ENCODE peak calls at places on chromosomes 11 and 22, in four cellular contexts. C is K562, X is WTC11, Q is GM12878. D is an unnamed sample.

GRCh38 chr11:20609727-20610707 is 10.6 kb downstream of the SLC6A5 start:
- DNase-seq in C (peak; percentile 85), X (peak; percentile 94), Q (no peak), D (peak; percentile 55)

GRCh38 chr11:111367411-111368284 is 11.4 kb downstream of the POU2AF1 start:
- DNase-seq in C (no peak), X (no peak), Q (peak; percentile 80), D (no peak)

GRCh38 chr11:64119748-64120147 is 46.2 kb downstream of the MACROD1 start:
- DNase-seq in C (no peak), X (no peak), Q (no peak), D (no peak)

GRCh38 chr11:83510530-83511449 is 224.6 kb upstream of the CCDC90B start:
- DNase-seq in C (no peak), X (no peak), Q (no peak), D (no peak)

GRCh38 chr22:49393526-49393925 is 434.1 kb downstream of the BRD1 start:
- DNase-seq in C (no peak), X (no peak), Q (no peak), D (no peak)

GRCh38 chr11:119316729-119317591 is at the start of gene MCAM:
- DNase-seq in C (peak; percentile 93), X (peak; percentile 48), Q (no peak), D (peak; percentile 41)

GRCh38 chr11:69518081-69518950 is 36.9 kb downstream of the LINC01488 start:
- DNase-seq in C (no peak), X (no peak), Q (no peak), D (no peak)

GRCh38 chr11:62957147-62957546 is 27.6 kb downstream of the SLC22A6 start:
- DNase-seq in C (no peak), X (no peak), Q (no peak), D (no peak)

GRCh38 chr22:17217179-17217578 is 2.1 kb downstream of the ADA2 start:
- DNase-seq in C (no peak), X (peak; percentile 36), Q (no peak), D (no peak)

GRCh38 chr11:61021661-61022212 is 50.3 kb downstream of the CD6 start:
- DNase-seq in C (peak; percentile 35), X (peak; percentile 83), Q (no peak), D (no peak)

GRCh38 chr11:44574620-44575287 is 9.3 kb downstream of the CD82 start:
- DNase-seq in C (no peak), X (no peak), Q (peak; percentile 66), D (no peak)

GRCh38 chr22:23200896-23201295 is 20.6 kb downstream of the BCR start:
- DNase-seq in C (no peak), X (no peak), Q (no peak), D (no peak)

GRCh38 chr11:131274233-131274632 is 96.2 kb upstream of the NTM start:
- DNase-seq in C (no peak), X (no peak), Q (no peak), D (no peak)

GRCh38 chr22:31075961-31076360 is 5.2 kb upstream of the SMTN start:
- DNase-seq in C (no peak), X (no peak), Q (no peak), D (no peak)

GRCh38 chr11:112797653-112798293 is 163.4 kb upstream of the NCAM1 start:
- DNase-seq in C (peak; percentile 69), X (peak; percentile 76), Q (no peak), D (peak; percentile 3)

GRCh38 chr22:38452373-38453064 is 2.5 kb downstream of the KCNJ4 start:
- DNase-seq in C (no peak), X (no peak), Q (no peak), D (no peak)

GRCh38 chr22:27692243-27692642 is 109.3 kb downstream of the MN1 start:
- DNase-seq in C (no peak), X (no peak), Q (no peak), D (no peak)

GRCh38 chr22:24189249-24190158 is 8.2 kb downstream of the SUSD2 start:
- DNase-seq in C (peak; percentile 68), X (peak; percentile 86), Q (no peak), D (peak; percentile 52)

GRCh38 chr22:30424471-30425326 is 869 bp upstream of the MTFP1 start:
- DNase-seq in C (no peak), X (no peak), Q (no peak), D (no peak)

GRCh38 chr11:23875407-23875950 is 621.4 kb upstream of the LUZP2 start:
- DNase-seq in C (no peak), X (no peak), Q (no peak), D (no peak)

GRCh38 chr22:46578251-46578823 is 40.9 kb upstream of the CELSR1 start:
- DNase-seq in C (no peak), X (no peak), Q (no peak), D (no peak)

GRCh38 chr11:21180194-21180593 is 510.8 kb downstream of the NELL1 start:
- DNase-seq in C (no peak), X (no peak), Q (no peak), D (no peak)

GRCh38 chr11:119727523-119728081 is 1.4 kb downstream of the NECTIN1 start:
- DNase-seq in C (peak; percentile 45), X (peak; percentile 47), Q (no peak), D (no peak)

GRCh38 chr11:102384419-102385052 is 37.5 kb downstream of the BIRC2 start:
- DNase-seq in C (peak; percentile 69), X (no peak), Q (no peak), D (no peak)

GRCh38 chr11:46293616-46294015 is 16.2 kb downstream of the CREB3L1 start:
- DNase-seq in C (no peak), X (no peak), Q (no peak), D (no peak)

GRCh38 chr11:13054278-13054677 is 45.2 kb downstream of the RASSF10 start:
- DNase-seq in C (no peak), X (no peak), Q (no peak), D (no peak)

GRCh38 chr11:19347911-19348310 is 107.2 kb upstream of the E2F8 start:
- DNase-seq in C (no peak), X (no peak), Q (no peak), D (no peak)

GRCh38 chr22:36544107-36544620 is 15.2 kb upstream of the EIF3D start:
- DNase-seq in C (no peak), X (no peak), Q (no peak), D (no peak)

GRCh38 chr11:79932612-79933011 is 491.8 kb upstream of the TENM4 start:
- DNase-seq in C (no peak), X (no peak), Q (no peak), D (no peak)

GRCh38 chr22:45496451-45496941 is 6.2 kb upstream of the FBLN1 start:
- DNase-seq in C (no peak), X (no peak), Q (no peak), D (peak; percentile 77)

GRCh38 chr11:11320820-11321219 is 32.2 kb downstream of the CSNK2A3 start:
- DNase-seq in C (no peak), X (no peak), Q (no peak), D (no peak)

GRCh38 chr11:46222485-46223251 is 54.8 kb upstream of the CREB3L1 start:
- DNase-seq in C (peak; percentile 53), X (no peak), Q (no peak), D (no peak)

GRCh38 chr11:18844753-18845367 is 53.3 kb upstream of the PTPN5 start:
- DNase-seq in C (peak; percentile 43), X (no peak), Q (no peak), D (peak; percentile 37)

GRCh38 chr22:45322873-45323525 is 13.3 kb downstream of the FAM118A start:
- DNase-seq in C (no peak), X (no peak), Q (no peak), D (no peak)

GRCh38 chr11:20443596-20443995 is 56.1 kb downstream of the PRMT3 start:
- DNase-seq in C (no peak), X (no peak), Q (no peak), D (peak; percentile 5)

GRCh38 chr11:45473491-45473890 is 187.3 kb upstream of the SYT13 start:
- DNase-seq in C (no peak), X (no peak), Q (no peak), D (no peak)

GRCh38 chr11:59899532-59899931 is 20.9 kb downstream of the OOSP3 start:
- DNase-seq in C (no peak), X (no peak), Q (no peak), D (no peak)

GRCh38 chr11:125987066-125987641 is 41.3 kb downstream of the VSIG10L2 start:
- DNase-seq in C (no peak), X (no peak), Q (no peak), D (peak; percentile 65)

GRCh38 chr11:125994509-125994908 is 48.7 kb downstream of the VSIG10L2 start:
- DNase-seq in C (no peak), X (no peak), Q (no peak), D (no peak)

GRCh38 chr11:125992893-125993292 is 47.0 kb downstream of the VSIG10L2 start:
- DNase-seq in C (no peak), X (no peak), Q (no peak), D (no peak)

GRCh38 chr11:125995313-125995712 is 49.5 kb downstream of the VSIG10L2 start:
- DNase-seq in C (no peak), X (no peak), Q (no peak), D (no peak)

GRCh38 chr11:125990244-125990643 is 44.4 kb downstream of the VSIG10L2 start:
- DNase-seq in C (no peak), X (no peak), Q (no peak), D (no peak)
- TF ChIP-seq CBFB in C (no peak), X (no peak), Q (no peak), D (no peak)

DNA sequence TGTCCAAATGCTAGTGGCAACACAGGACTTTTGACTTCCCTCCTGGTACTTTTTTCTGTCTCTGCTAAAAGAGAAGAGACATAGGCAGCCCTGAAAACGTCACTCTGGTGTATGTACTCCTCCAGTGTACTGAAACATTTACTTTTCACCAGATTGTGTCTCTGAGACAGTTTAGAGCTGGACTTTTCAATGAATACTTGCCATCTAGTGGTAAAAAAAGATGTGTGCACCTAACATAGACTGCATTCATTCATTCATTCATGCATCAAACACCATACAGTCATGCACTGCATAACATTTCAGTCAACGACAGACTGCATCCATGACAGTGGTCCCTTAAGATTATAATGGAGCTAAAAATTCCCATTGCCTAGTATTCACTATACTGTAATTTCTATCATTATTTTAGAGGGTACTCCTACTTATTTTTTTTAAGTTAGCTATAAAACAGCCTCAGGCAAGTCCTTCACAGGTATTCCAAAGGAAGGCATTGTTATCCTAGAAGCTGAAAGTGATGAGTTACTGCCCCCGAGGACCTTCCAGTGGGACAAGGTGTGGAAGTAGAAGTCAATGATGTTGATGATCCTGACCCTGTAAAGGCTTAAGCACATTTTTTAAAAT is 186.2 kb downstream of the SPON1 start:
- DNase-seq in C (peak; percentile 10), X (no peak), Q (no peak), D (peak; percentile 16)
- TF ChIP-seq CBFB in C (no peak), X (no peak), Q (no peak), D (no peak)

GRCh38 chr11:95519912-95520311 is 269.7 kb downstream of the FAM76B start:
- DNase-seq in C (no peak), X (no peak), Q (no peak), D (no peak)
- TF ChIP-seq CBFB in C (no peak), X (no peak), Q (no peak), D (no peak)

GRCh38 chr11:92391866-92392265 is 167.2 kb downstream of the FAT3 start:
- DNase-seq in C (no peak), X (no peak), Q (no peak), D (no peak)
- TF ChIP-seq CBFB in C (no peak), X (no peak), Q (no peak), D (no peak)

D was measured in HepG2.